ENCODE peak calls at places on chromosomes 13 and 19, in eight cellular contexts. J is A673; D is CD4-positive, CD25-positive, alpha-beta regulatory T cell; A is SJSA1; E is heart left ventricle; B is psoas muscle; L is thoracic aorta; Q is CD8-positive, alpha-beta T cell. P is an unnamed sample. For H3K27me3, the result is how much of the 10 kb centered on the place peaks cover.

GRCh38 chr13:112684444-112684843 is 5.4 kb upstream of the ATP11A start:
- DNase-seq in J (no peak), D (no peak), A (peak), E (no peak), B (no peak), L (no peak), Q (no peak), P (no peak)

GRCh38 chr13:108508263-108508662 is 121.1 kb upstream of the MYO16 start:
- DNase-seq in J (peak), D (no peak), A (no peak), E (no peak), B (no peak), L (no peak), Q (no peak), P (no peak)

GRCh38 chr19:56976300-56976699 is 135.8 kb upstream of the PEG3 start:
- DNase-seq in J (no peak), D (no peak), A (no peak), E (no peak), B (no peak), L (no peak), Q (no peak), P (no peak)

GRCh38 chr19:50178320-50178719 is 15.2 kb upstream of the IZUMO2 start:
- DNase-seq in J (no peak), D (no peak), A (no peak), E (no peak), B (no peak), L (no peak), Q (no peak), P (no peak)

GRCh38 chr19:41366089-41366488 is 2.1 kb upstream of the B9D2 start:
- DNase-seq in J (no peak), D (no peak), A (no peak), E (no peak), B (no peak), L (no peak), Q (no peak), P (no peak)

GRCh38 chr13:98444381-98444780 is 132.5 kb downstream of the STK24 start:
- DNase-seq in J (no peak), D (no peak), A (no peak), E (no peak), B (no peak), L (no peak), Q (no peak), P (no peak)

GRCh38 chr13:45674908-45675307 is 27.2 kb upstream of the CBY2 start:
- DNase-seq in J (peak), D (no peak), A (peak), E (no peak), B (no peak), L (no peak), Q (no peak), P (no peak)

GRCh38 chr13:48655291-48655690 is 1.6 kb downstream of the CYSLTR2 start:
- DNase-seq in J (no peak), D (no peak), A (no peak), E (no peak), B (no peak), L (no peak), Q (no peak), P (no peak)

GRCh38 chr13:88086577-88086976 is 415.4 kb downstream of the SLITRK5 start:
- DNase-seq in J (no peak), D (no peak), A (no peak), E (no peak), B (no peak), L (no peak), Q (no peak), P (no peak)

GRCh38 chr13:69604698-69605097 is 502.9 kb upstream of the ATXN8OS start:
- DNase-seq in J (no peak), D (no peak), A (no peak), E (no peak), B (no peak), L (no peak), Q (no peak), P (no peak)

GRCh38 chr19:54311486-54311885 is 1.5 kb downstream of the LILRA5 start:
- DNase-seq in J (no peak), D (no peak), A (no peak), E (no peak), B (no peak), L (no peak), Q (no peak), P (no peak)

GRCh38 chr13:100356889-100357288 is 231.7 kb downstream of the GGACT start:
- DNase-seq in J (no peak), D (no peak), A (no peak), E (no peak), B (no peak), L (no peak), Q (no peak), P (no peak)

GRCh38 chr13:43141685-43142084 is 118.3 kb downstream of the DNAJC15 start:
- DNase-seq in J (no peak), D (no peak), A (no peak), E (no peak), B (no peak), L (no peak), Q (no peak), P (no peak)

GRCh38 chr13:60267498-60268202 is 103.9 kb upstream of the DIAPH3 start:
- DNase-seq in J (no peak), D (no peak), A (no peak), E (no peak), B (no peak), L (no peak), Q (peak), P (no peak)

GRCh38 chr19:29264897-29265296 is 51.9 kb upstream of the UQCRFS1 start:
- DNase-seq in J (no peak), D (no peak), A (no peak), E (no peak), B (no peak), L (no peak), Q (no peak), P (no peak)

GRCh38 chr19:33412617-33413425 is 39.3 kb downstream of the CEBPG start:
- DNase-seq in J (no peak), D (no peak), A (no peak), E (peak), B (no peak), L (no peak), Q (no peak), P (no peak)

GRCh38 chr19:49546825-49547565 is 19.2 kb downstream of the RCN3 start:
- DNase-seq in J (peak), D (peak), A (peak), E (peak), B (no peak), L (peak), Q (peak), P (peak)

GRCh38 chr19:14972676-14973075 is 7.0 kb downstream of the SLC1A6 start:
- DNase-seq in J (no peak), D (no peak), A (no peak), E (no peak), B (no peak), L (no peak), Q (no peak), P (no peak)

GRCh38 chr19:6066661-6067646 is 43.3 kb downstream of the RFX2 start:
- DNase-seq in J (peak), D (no peak), A (peak), E (peak), B (peak), L (peak), Q (no peak), P (peak)

GRCh38 chr19:49999371-50000010 is 25.7 kb downstream of the VRK3 start:
- DNase-seq in J (no peak), D (no peak), A (no peak), E (no peak), B (no peak), L (no peak), Q (no peak), P (no peak)

GRCh38 chr19:5790573-5791520 is at the start of gene DUS3L:
- DNase-seq in J (peak), D (peak), A (peak), E (peak), B (peak), L (peak), Q (peak), P (peak)

GRCh38 chr19:41994521-41994971 is 516 bp upstream of the ATP1A3 start:
- DNase-seq in J (peak), D (no peak), A (no peak), E (no peak), B (no peak), L (no peak), Q (no peak), P (peak)

GRCh38 chr19:31988256-31988655 is 357.2 kb upstream of the ZNF507 start:
- DNase-seq in J (no peak), D (no peak), A (no peak), E (no peak), B (no peak), L (no peak), Q (no peak), P (no peak)

GRCh38 chr19:47494729-47495128 is 10.7 kb upstream of the KPTN start:
- DNase-seq in J (no peak), D (no peak), A (no peak), E (peak), B (peak), L (no peak), Q (no peak), P (no peak)

GRCh38 chr19:44303976-44304568 is 753 bp downstream of the ZNF235 start:
- DNase-seq in J (peak), D (no peak), A (no peak), E (no peak), B (no peak), L (no peak), Q (no peak), P (no peak)

GRCh38 chr13:94433055-94433947 is 46.2 kb downstream of the DCT start:
- DNase-seq in J (no peak), D (no peak), A (no peak), E (no peak), B (peak), L (no peak), Q (no peak), P (no peak)

GRCh38 chr13:77565635-77566034 is 30.1 kb downstream of the SCEL start:
- DNase-seq in J (peak), D (no peak), A (no peak), E (no peak), B (no peak), L (no peak), Q (no peak), P (no peak)

GRCh38 chr19:34831714-34832113 is 58.7 kb upstream of the ZNF599 start:
- DNase-seq in J (no peak), D (no peak), A (no peak), E (no peak), B (no peak), L (no peak), Q (no peak), P (no peak)

GRCh38 chr13:110238795-110239194 is 68.2 kb downstream of the COL4A1 start:
- DNase-seq in J (no peak), D (no peak), A (no peak), E (no peak), B (peak), L (no peak), Q (no peak), P (no peak)

GRCh38 chr13:99205621-99206220 is 5.1 kb downstream of the UBAC2 start:
- DNase-seq in J (no peak), D (no peak), A (peak), E (no peak), B (no peak), L (no peak), Q (no peak), P (no peak)

GRCh38 chr19:51810228-51810627 is 15.3 kb downstream of the FPR3 start:
- DNase-seq in J (peak), D (no peak), A (no peak), E (peak), B (no peak), L (no peak), Q (no peak), P (no peak)

GRCh38 chr19:18098891-18099622 is 1.5 kb downstream of the MAST3 start:
- DNase-seq in J (no peak), D (peak), A (no peak), E (no peak), B (no peak), L (no peak), Q (no peak), P (peak)

GRCh38 chr13:61255035-61255796 is 160.4 kb downstream of the PCDH20 start:
- DNase-seq in J (peak), D (no peak), A (no peak), E (no peak), B (no peak), L (no peak), Q (no peak), P (no peak)

DNA sequence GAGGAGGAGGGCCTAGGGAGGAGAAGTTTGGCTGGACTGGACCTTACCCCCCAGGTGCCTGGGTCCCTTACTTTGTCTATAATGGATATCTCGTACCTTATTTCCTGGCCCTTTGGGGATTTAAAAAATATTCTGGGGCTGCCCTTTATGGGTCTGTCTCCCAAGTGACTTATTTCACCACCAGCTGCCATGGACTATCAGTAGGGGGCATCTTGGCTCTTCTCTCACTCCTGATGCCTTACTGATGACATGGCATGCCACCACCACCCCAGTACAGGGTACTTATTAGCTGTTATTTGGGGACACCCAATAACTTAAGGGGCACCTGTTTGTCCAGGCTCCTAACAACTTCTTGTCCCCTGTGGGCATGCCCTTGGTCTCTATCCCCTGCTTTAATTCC is 38.0 kb downstream of the NFIX start:
- DNase-seq in J (no peak), D (no peak), A (no peak), E (peak), B (no peak), L (no peak), Q (no peak), P (no peak)
- H3K27me3 ChIP-seq in J (under half), D (under half), A (under half), E (under half), B (under half), L (under half), Q (under half), P (under half)

GRCh38 chr19:46407891-46408426 is 5.4 kb downstream of the CCDC8 start:
- DNase-seq in J (no peak), D (no peak), A (no peak), E (no peak), B (peak), L (no peak), Q (no peak), P (no peak)

GRCh38 chr19:46411088-46412033 is 2.0 kb downstream of the CCDC8 start:
- DNase-seq in J (no peak), D (no peak), A (no peak), E (no peak), B (no peak), L (no peak), Q (no peak), P (no peak)

GRCh38 chr19:46410205-46411087 is 2.9 kb downstream of the CCDC8 start:
- DNase-seq in J (no peak), D (no peak), A (no peak), E (no peak), B (no peak), L (no peak), Q (no peak), P (no peak)

GRCh38 chr19:46409146-46409545 is 4.2 kb downstream of the CCDC8 start:
- DNase-seq in J (no peak), D (no peak), A (no peak), E (no peak), B (no peak), L (no peak), Q (no peak), P (no peak)

GRCh38 chr19:46408611-46409039 is 4.7 kb downstream of the CCDC8 start:
- DNase-seq in J (no peak), D (no peak), A (no peak), E (peak), B (peak), L (peak), Q (no peak), P (no peak)
- H3K27me3 ChIP-seq in J (under half), D (under half), A (under half), E (under half), B (under half), L (under half), Q (half or more), P (half or more)

DNA sequence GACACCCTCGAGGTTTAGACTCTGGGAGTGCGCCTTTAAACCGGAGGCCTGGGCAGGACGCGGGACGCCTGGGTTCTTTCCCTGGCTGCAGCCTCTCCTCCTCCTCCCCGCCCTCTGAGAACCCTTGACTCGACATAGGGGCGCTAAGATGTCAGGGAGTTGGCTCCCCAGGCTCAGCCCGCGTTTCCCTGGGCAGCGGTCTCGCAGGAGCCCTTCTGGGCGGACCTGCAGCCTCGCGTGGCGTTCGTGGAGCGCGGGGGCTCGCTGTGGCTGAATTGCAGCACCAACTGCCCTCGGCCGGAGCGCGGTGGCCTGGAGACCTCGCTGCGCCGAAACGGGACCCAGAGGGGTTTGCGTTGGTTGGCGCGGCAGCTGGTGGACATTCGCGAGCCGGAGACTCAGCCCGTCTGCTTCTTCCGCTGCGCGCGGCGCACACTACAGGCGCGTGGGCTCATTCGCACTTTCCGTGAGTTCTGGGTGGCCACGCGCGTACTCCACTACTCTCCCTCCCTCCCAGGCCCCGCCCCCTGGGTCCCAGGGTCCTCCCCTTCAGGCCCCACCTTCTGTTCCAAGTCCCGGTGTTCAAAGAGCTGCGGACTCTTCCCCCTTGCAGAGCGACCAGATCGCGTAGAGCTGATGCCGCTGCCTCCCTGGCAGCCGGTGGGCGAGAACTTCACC is 1.3 kb downstream of the ICAM5 start:
- DNase-seq in J (peak), D (peak), A (no peak), E (peak), B (peak), L (no peak), Q (no peak), P (peak)
- H3K27me3 ChIP-seq in J (under half), D (under half), A (under half), E (half or more), B (under half), L (under half), Q (half or more), P (half or more)

GRCh38 chr13:39266426-39266825 is 228.2 kb downstream of the NHLRC3 start:
- DNase-seq in J (no peak), D (no peak), A (no peak), E (no peak), B (no peak), L (no peak), Q (no peak), P (no peak)

GRCh38 chr13:39268398-39268797 is 230.1 kb downstream of the NHLRC3 start:
- DNase-seq in J (no peak), D (no peak), A (no peak), E (no peak), B (no peak), L (no peak), Q (no peak), P (no peak)

GRCh38 chr13:39259371-39259770 is 221.1 kb downstream of the NHLRC3 start:
- DNase-seq in J (no peak), D (no peak), A (no peak), E (no peak), B (no peak), L (no peak), Q (no peak), P (no peak)

GRCh38 chr13:39263531-39263930 is 225.3 kb downstream of the NHLRC3 start:
- DNase-seq in J (no peak), D (no peak), A (no peak), E (no peak), B (no peak), L (no peak), Q (no peak), P (no peak)

DNA sequence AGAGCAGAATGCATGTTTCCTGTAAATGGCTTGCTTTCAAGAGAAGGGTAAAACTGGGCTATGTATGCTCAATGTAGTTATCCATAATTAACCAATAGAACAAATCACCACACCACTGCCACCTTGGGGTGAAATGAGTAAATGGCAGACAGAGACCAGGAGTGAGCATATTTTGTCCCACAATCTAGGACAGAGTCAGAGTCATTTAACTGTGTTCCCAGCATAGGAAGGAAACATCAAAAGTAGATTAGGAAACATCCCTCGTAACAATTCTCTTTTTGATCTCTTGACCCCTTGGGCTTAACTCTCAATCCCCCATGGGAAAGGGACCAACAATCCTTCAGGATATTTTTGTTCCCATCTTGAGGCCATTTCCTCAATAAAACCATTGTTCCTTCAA is 224.8 kb downstream of the NHLRC3 start:
- DNase-seq in J (peak), D (no peak), A (no peak), E (peak), B (no peak), L (no peak), Q (no peak), P (no peak)
- H3K27me3 ChIP-seq in J (under half), D (under half), A (under half), E (under half), B (under half), L (under half), Q (under half), P (under half)

GRCh38 chr13:41495044-41495443 is 37.7 kb downstream of the RGCC start:
- DNase-seq in J (no peak), D (no peak), A (no peak), E (peak), B (no peak), L (no peak), Q (no peak), P (no peak)
- H3K27me3 ChIP-seq in J (under half), D (under half), A (under half), E (under half), B (under half), L (under half), Q (under half), P (under half)

GRCh38 chr19:1520203-1520780 is 3.6 kb upstream of the PLK5 start:
- DNase-seq in J (no peak), D (no peak), A (no peak), E (no peak), B (no peak), L (no peak), Q (no peak), P (no peak)
- H3K27me3 ChIP-seq in J (under half), D (under half), A (under half), E (under half), B (under half), L (under half), Q (under half), P (under half)

GRCh38 chr13:20362642-20363041 is 130.5 kb upstream of the GJB6 start:
- DNase-seq in J (no peak), D (no peak), A (no peak), E (no peak), B (no peak), L (no peak), Q (no peak), P (no peak)
- H3K27me3 ChIP-seq in J (under half), D (under half), A (under half), E (under half), B (under half), L (under half), Q (under half), P (under half)